ENCODE peak calls at places on chromosomes 6 and 20, in four cellular contexts. F is A673, V is esophagus squamous epithelium, Y is adrenal gland. L is an unnamed sample.
A peak's percentile ranks its signal among the peaks of the same experiment; 100 is the strongest.

GRCh38 chr20:1528811-1529210 is 28.7 kb downstream of the SIRPD start:
- DNase-seq in F (no peak), V (no peak), Y (no peak), L (no peak)

GRCh38 chr20:53154540-53154939 is 182.4 kb downstream of the TSHZ2 start:
- DNase-seq in F (no peak), V (no peak), Y (peak; percentile 53), L (no peak)

GRCh38 chr6:110063864-110064263 is 85.8 kb downstream of the GPR6 start:
- DNase-seq in V (no peak), Y (no peak), F (peak; percentile 46), L (no peak)

GRCh38 chr20:62178316-62179161 is 4.3 kb upstream of the MTG2 start:
- DNase-seq in Y (no peak), V (no peak), F (no peak), L (no peak)

GRCh38 chr6:46510656-46511055 is 19.4 kb upstream of the RCAN2 start:
- DNase-seq in Y (peak; percentile 10), V (no peak), F (no peak), L (no peak)

GRCh38 chr6:106309024-106309423 is 16.5 kb downstream of the ATG5 start:
- DNase-seq in Y (no peak), V (no peak), F (no peak), L (no peak)

GRCh38 chr6:152642578-152643375 is 5.6 kb upstream of the SYNE1 start:
- DNase-seq in Y (peak; percentile 57), F (peak; percentile 66), V (no peak), L (no peak)

GRCh38 chr6:35234901-35235300 is 21.1 kb downstream of the SCUBE3 start:
- DNase-seq in V (no peak), Y (no peak), F (no peak), L (no peak)

GRCh38 chr6:120786682-120787081 is 547.6 kb downstream of the TBC1D32 start:
- DNase-seq in Y (no peak), V (no peak), F (no peak), L (no peak)

GRCh38 chr20:48959902-48960550 is 38.5 kb downstream of the ARFGEF2 start:
- DNase-seq in V (no peak), Y (no peak), F (no peak), L (no peak)

GRCh38 chr20:48957521-48957920 is 36.0 kb downstream of the ARFGEF2 start:
- DNase-seq in Y (no peak), V (no peak), F (no peak), L (no peak)

GRCh38 chr20:48958743-48959142 is 37.2 kb downstream of the ARFGEF2 start:
- DNase-seq in Y (no peak), V (no peak), F (no peak), L (no peak)

GRCh38 chr20:48956052-48956451 is 34.5 kb downstream of the ARFGEF2 start:
- DNase-seq in V (no peak), F (no peak), Y (no peak), L (no peak)

GRCh38 chr20:48957053-48957481 is 35.6 kb downstream of the ARFGEF2 start:
- DNase-seq in V (no peak), F (no peak), Y (no peak), L (no peak)
- H3K27ac ChIP-seq in V (no peak overlapping the region), F (no peak overlapping the region), Y (no peak overlapping the region), L (no peak overlapping the region)

GRCh38 chr6:29847871-29848630 is 20.4 kb downstream of the HLA-G start:
- DNase-seq in F (peak; percentile 66), Y (peak; percentile 76), V (no peak), L (no peak)
- H3K27ac ChIP-seq in F (no peak overlapping the region), Y (no peak overlapping the region), V (no peak overlapping the region), L (no peak overlapping the region)

GRCh38 chr6:52360601-52361346 is 1.2 kb upstream of the PAQR8 start:
- DNase-seq in V (no peak), F (no peak), Y (no peak), L (no peak)

GRCh38 chr6:52361347-52361944 is 505 bp upstream of the PAQR8 start:
- DNase-seq in F (no peak), V (no peak), Y (peak; percentile 26), L (no peak)

GRCh38 chr6:52359403-52359802 is 2.5 kb upstream of the PAQR8 start:
- DNase-seq in Y (no peak), F (no peak), V (no peak), L (no peak)

GRCh38 chr6:52361945-52362442 is at the start of gene PAQR8:
- DNase-seq in F (peak; percentile 76), Y (peak; percentile 68), V (peak; percentile 8), L (peak; percentile 72)

DNA sequence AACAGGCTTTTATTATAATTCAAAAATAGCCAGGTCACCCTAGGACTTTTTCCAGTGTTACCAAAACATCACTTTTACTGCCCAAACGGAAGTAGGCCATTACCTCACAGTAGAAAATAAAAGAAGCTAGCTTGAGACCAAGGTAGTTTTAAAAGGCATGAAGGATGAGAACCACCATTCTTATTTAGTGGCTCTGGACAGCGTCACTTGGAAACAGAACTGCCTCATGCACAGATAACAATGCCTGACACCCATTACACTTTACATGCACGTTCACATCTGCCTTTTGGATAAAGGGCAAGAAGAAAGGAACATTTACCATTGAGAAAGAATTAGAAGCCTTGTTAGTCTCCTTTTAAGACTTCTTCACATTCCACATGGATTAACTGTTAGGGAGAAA is 1.9 kb upstream of the PAQR8 start:
- DNase-seq in F (no peak), Y (no peak), V (no peak), L (no peak)
- H3K27ac ChIP-seq in F (no peak overlapping the region), Y (no peak overlapping the region), V (no peak overlapping the region), L (no peak overlapping the region)

GRCh38 chr6:34231566-34232336 is 4.9 kb upstream of the HMGA1 start:
- DNase-seq in Y (no peak), V (no peak), F (no peak), L (peak; percentile 58)

GRCh38 chr6:34230653-34231351 is 5.9 kb upstream of the HMGA1 start:
- DNase-seq in Y (no peak), F (no peak), V (no peak), L (no peak)

GRCh38 chr6:34233867-34234266 is 2.8 kb upstream of the HMGA1 start:
- DNase-seq in F (no peak), Y (no peak), V (no peak), L (no peak)

GRCh38 chr6:34234667-34235604 is 1.7 kb upstream of the HMGA1 start:
- DNase-seq in Y (no peak), F (no peak), V (no peak), L (peak; percentile 68)

GRCh38 chr6:34232901-34233300 is 3.8 kb upstream of the HMGA1 start:
- DNase-seq in F (no peak), Y (no peak), V (no peak), L (peak; percentile 42)
- H3K27ac ChIP-seq in F (no peak overlapping the region), Y (no peak overlapping the region), V (no peak overlapping the region), L (no peak overlapping the region)

L was measured in suprapubic skin.